ENCODE peak calls at places on chromosome 15, in five cellular contexts. F is transverse colon; I is HFF-Myc; G is body of pancreas; Q is activated naive CD4-positive, alpha-beta T cell treated with anti-CD3 and anti-CD28 coated beads for 36 hours. P is an unnamed sample.

GRCh38 chr15:51191072-51191665 is 96.5 kb upstream of the TNFAIP8L3 start:
- DNase-seq in F (no peak), I (no peak), G (no peak), Q (no peak), P (no peak)

GRCh38 chr15:46316024-46316423 is 681.2 kb downstream of the SQOR start:
- DNase-seq in F (no peak), I (no peak), G (no peak), Q (no peak), P (no peak)

GRCh38 chr15:64622410-64623260 is 152.8 kb downstream of the RBPMS2 start:
- DNase-seq in F (peak; percentile 19), I (no peak), G (no peak), Q (peak; percentile 71), P (no peak)

GRCh38 chr15:58551764-58552504 is 120.1 kb downstream of the LIPC start:
- DNase-seq in F (peak; percentile 82), I (no peak), G (no peak), Q (no peak), P (peak; percentile 75)

GRCh38 chr15:78033864-78034263 is 43.6 kb downstream of the TBC1D2B start:
- DNase-seq in F (no peak), I (peak; percentile 19), G (no peak), Q (peak; percentile 47), P (no peak)

GRCh38 chr15:80769471-80770355 is 9.5 kb upstream of the CEMIP start:
- DNase-seq in F (no peak), I (no peak), G (no peak), Q (no peak), P (no peak)

GRCh38 chr15:23857028-23857641 is 170.0 kb upstream of the NDN start:
- DNase-seq in F (peak; percentile 50), I (no peak), G (peak; percentile 56), Q (peak; percentile 27), P (peak; percentile 18)

GRCh38 chr15:42080585-42081462 is 13.5 kb downstream of the PLA2G4D start:
- DNase-seq in F (no peak), I (no peak), G (no peak), Q (no peak), P (no peak)

GRCh38 chr15:38069506-38069905 is 135.1 kb downstream of the TMCO5A start:
- DNase-seq in F (peak; percentile 78), I (peak; percentile 88), G (no peak), Q (no peak), P (peak; percentile 80)

P was measured in AG20443.